ENCODE peak calls at places on chromosomes 11 and 22, in ten cellular contexts. R, L, Z, Q, X, F, C, B, H and S are unnamed samples.

GRCh38 chr11:12356944-12357655 is 20.3 kb upstream of the PARVA start:
- DNase-seq in B (no peak), L (no peak), Q (peak), Z (no peak), H (no peak), F (no peak), C (no peak), X (no peak), R (no peak), S (no peak)

GRCh38 chr11:81222491-81222890 is 1511.2 kb downstream of the FAM181B start:
- DNase-seq in C (no peak), B (no peak), L (no peak), Z (no peak), H (no peak), Q (no peak), R (no peak), F (no peak), X (no peak), S (no peak)

GRCh38 chr22:42856179-42856864 is 751 bp downstream of the ARFGAP3 start:
- DNase-seq in H (peak), X (peak), L (no peak), Z (no peak), Q (no peak), B (peak), F (no peak), C (no peak), R (peak), S (no peak)

GRCh38 chr22:38311331-38311635 is 6.0 kb downstream of the CSNK1E start:
- DNase-seq in Q (no peak), R (no peak), X (no peak), F (no peak), L (no peak), H (no peak), Z (no peak), C (no peak), B (peak), S (no peak)

GRCh38 chr22:19058713-19059451 is 63.3 kb downstream of the DGCR2 start:
- DNase-seq in X (no peak), Z (no peak), L (no peak), R (no peak), H (no peak), B (no peak), F (no peak), Q (no peak), C (peak), S (no peak)

GRCh38 chr11:114346709-114347141 is 50.5 kb downstream of the NNMT start:
- DNase-seq in B (peak), L (no peak), C (peak), X (peak), H (no peak), R (no peak), F (no peak), Q (peak), Z (no peak), S (no peak)

GRCh38 chr22:31143537-31143936 is 3.2 kb upstream of the PLA2G3 start:
- DNase-seq in F (peak), Q (no peak), C (no peak), B (no peak), X (no peak), L (no peak), Z (no peak), R (peak), H (no peak), S (no peak)

GRCh38 chr11:77209663-77210062 is 81.6 kb downstream of the MYO7A start:
- DNase-seq in Z (no peak), Q (no peak), F (no peak), L (no peak), C (no peak), X (no peak), B (no peak), H (no peak), R (no peak), S (no peak)

GRCh38 chr11:3165916-3166267 is 782 bp upstream of the OSBPL5 start:
- DNase-seq in B (no peak), Z (no peak), X (no peak), R (peak), Q (no peak), H (no peak), F (no peak), C (no peak), L (peak), S (no peak)

GRCh38 chr11:45913942-45914635 is 3.6 kb downstream of the PEX16 start:
- DNase-seq in Q (no peak), X (no peak), F (no peak), C (no peak), B (no peak), Z (no peak), L (no peak), H (no peak), R (no peak), S (no peak)

GRCh38 chr22:19983701-19984100 is 32.9 kb downstream of the ARVCF start:
- DNase-seq in Q (no peak), C (no peak), X (no peak), R (peak), Z (no peak), F (no peak), L (no peak), H (no peak), B (no peak), S (no peak)